ENCODE peak calls at places on chromosomes 2 and 18, in four cellular contexts. L, V, H and Z are unnamed samples.

GRCh38 chr2:226798422-226799210 is 1.0 kb downstream of the IRS1 start:
- DNase-seq in L (no peak), V (peak), H (no peak), Z (no peak)

GRCh38 chr2:172228177-172228785 is 125.6 kb upstream of the DLX2 start:
- DNase-seq in L (no peak), V (no peak), H (no peak), Z (no peak)

GRCh38 chr18:45974088-45974536 is 7.0 kb upstream of the EPG5 start:
- DNase-seq in L (no peak), V (peak), H (peak), Z (peak)

GRCh38 chr18:44741070-44741469 is 60.4 kb downstream of the SETBP1 start:
- DNase-seq in L (no peak), V (no peak), H (no peak), Z (peak)

GRCh38 chr18:63578357-63578958 is 8.7 kb upstream of the SERPINB13 start:
- DNase-seq in L (peak), V (no peak), H (no peak), Z (peak)

GRCh38 chr18:60965856-60966255 is 367.4 kb upstream of the CDH20 start:
- DNase-seq in L (no peak), V (no peak), H (no peak), Z (no peak)

GRCh38 chr2:168816369-168816768 is 13.9 kb downstream of the NOSTRIN start:
- DNase-seq in L (peak), V (no peak), H (no peak), Z (no peak)

GRCh38 chr18:23540867-23541266 is 37.6 kb downstream of the RMC1 start:
- DNase-seq in L (no peak), V (no peak), H (no peak), Z (no peak)

GRCh38 chr2:97928591-97928990 is 67.2 kb downstream of the TMEM131 start:
- DNase-seq in L (no peak), V (no peak), H (no peak), Z (no peak)

GRCh38 chr2:181178130-181178529 is 197.7 kb downstream of the UBE2E3 start:
- DNase-seq in L (no peak), V (no peak), H (no peak), Z (no peak)

GRCh38 chr2:25379535-25379934 is 37.8 kb upstream of the DNMT3A start:
- DNase-seq in L (no peak), V (no peak), H (no peak), Z (no peak)

GRCh38 chr18:47175283-47175894 is 775 bp downstream of the IER3IP1 start:
- DNase-seq in L (no peak), V (no peak), H (no peak), Z (no peak)

GRCh38 chr2:150538582-150539236 is 51.2 kb upstream of the RND3 start:
- DNase-seq in L (no peak), V (no peak), H (no peak), Z (no peak)

GRCh38 chr2:58448065-58448507 is 207.0 kb upstream of the FANCL start:
- DNase-seq in L (peak), V (no peak), H (no peak), Z (peak)

GRCh38 chr2:144049137-144049536 is 470.8 kb downstream of the ZEB2 start:
- DNase-seq in L (no peak), V (no peak), H (no peak), Z (no peak)

GRCh38 chr18:39313992-39314391 is 1748.4 kb upstream of the CELF4 start:
- DNase-seq in L (no peak), V (no peak), H (no peak), Z (no peak)

GRCh38 chr2:62998949-62999348 is 51.7 kb upstream of the OTX1 start:
- DNase-seq in L (peak), V (no peak), H (no peak), Z (no peak)

GRCh38 chr2:235270951-235271350 is 222.9 kb upstream of the AGAP1 start:
- DNase-seq in L (peak), V (peak), H (no peak), Z (no peak)

GRCh38 chr2:155866477-155866876 is 466.0 kb downstream of the NR4A2 start:
- DNase-seq in L (no peak), V (no peak), H (no peak), Z (no peak)

GRCh38 chr2:182366625-182367024 is 60.2 kb downstream of the PDE1A start:
- DNase-seq in L (no peak), V (no peak), H (no peak), Z (peak)

GRCh38 chr2:232501331-232501771 is 13.7 kb upstream of the ECEL1 start:
- DNase-seq in L (no peak), V (no peak), H (no peak), Z (no peak)

GRCh38 chr2:65482971-65483370 is 50.6 kb upstream of the SPRED2 start:
- DNase-seq in L (no peak), V (no peak), H (no peak), Z (no peak)